ENCODE peak calls at places on chromosome 22, in nine cellular contexts. Q, S, R, V, P, D, Y, W and H are unnamed samples.

GRCh38 chr22:38843716-38844660 is at the start of gene NPTXR:
- DNase-seq in Q (peak), S (no peak), R (no peak), V (peak), P (no peak), D (no peak), Y (no peak), W (no peak), H (no peak)

GRCh38 chr22:38948181-38948940 is 9.0 kb upstream of the APOBEC3A start:
- DNase-seq in Q (no peak), S (peak), R (no peak), V (no peak), P (no peak), D (no peak), Y (no peak), W (no peak), H (no peak)

GRCh38 chr22:45212306-45212709 is 28.4 kb downstream of the KIAA0930 start:
- DNase-seq in Q (peak), S (peak), R (peak), V (peak), P (peak), D (peak), Y (peak), W (no peak), H (peak)

GRCh38 chr22:32354360-32355351 is 3.0 kb upstream of the RFPL3 start:
- DNase-seq in Q (no peak), S (no peak), R (peak), V (no peak), P (peak), D (no peak), Y (peak), W (no peak), H (peak)

GRCh38 chr22:35326854-35327562 is 27.3 kb downstream of the TOM1 start:
- DNase-seq in Q (no peak), S (no peak), R (no peak), V (no peak), P (no peak), D (no peak), Y (no peak), W (no peak), H (no peak)

GRCh38 chr22:28442264-28442950 is 237.2 kb downstream of the TTC28 start:
- DNase-seq in Q (peak), S (peak), R (no peak), V (peak), P (peak), D (peak), Y (peak), W (no peak), H (peak)

GRCh38 chr22:32204211-32204855 is 540 bp downstream of the RFPL2 start:
- DNase-seq in Q (no peak), S (no peak), R (no peak), V (no peak), P (peak), D (no peak), Y (no peak), W (no peak), H (no peak)

GRCh38 chr22:33853200-33854097 is 66.8 kb downstream of the LARGE1 start:
- DNase-seq in Q (peak), S (peak), R (no peak), V (peak), P (peak), D (peak), Y (peak), W (no peak), H (peak)

GRCh38 chr22:27842236-27842993 is 40.9 kb upstream of the MN1 start:
- DNase-seq in Q (no peak), S (no peak), R (no peak), V (no peak), P (no peak), D (no peak), Y (no peak), W (no peak), H (no peak)

GRCh38 chr22:28137036-28137435 is 218.0 kb upstream of the PITPNB start:
- DNase-seq in Q (no peak), S (no peak), R (no peak), V (no peak), P (no peak), D (no peak), Y (peak), W (no peak), H (peak)

GRCh38 chr22:44425356-44425755 is 72.7 kb downstream of the RTL6 start:
- DNase-seq in Q (no peak), S (no peak), R (peak), V (peak), P (peak), D (peak), Y (no peak), W (no peak), H (no peak)

GRCh38 chr22:30933457-30933856 is 35.1 kb downstream of the MORC2 start:
- DNase-seq in Q (no peak), S (no peak), R (no peak), V (no peak), P (no peak), D (no peak), Y (no peak), W (no peak), H (no peak)

GRCh38 chr22:26592368-26593015 is 2.6 kb upstream of the TPST2 start:
- DNase-seq in Q (no peak), S (no peak), R (no peak), V (no peak), P (no peak), D (no peak), Y (peak), W (no peak), H (no peak)

GRCh38 chr22:38142606-38143005 is 32.1 kb upstream of the BAIAP2L2 start:
- DNase-seq in Q (no peak), S (no peak), R (no peak), V (no peak), P (no peak), D (peak), Y (no peak), W (no peak), H (no peak)

GRCh38 chr22:32847067-32847491 is 45.6 kb downstream of the TIMP3 start:
- DNase-seq in Q (no peak), S (no peak), R (no peak), V (no peak), P (peak), D (no peak), Y (peak), W (no peak), H (peak)

GRCh38 chr22:39216143-39216490 is 28.7 kb downstream of the PDGFB start:
- DNase-seq in Q (no peak), S (peak), R (no peak), V (peak), P (no peak), D (peak), Y (no peak), W (no peak), H (no peak)

GRCh38 chr22:37330200-37331033 is 48.1 kb downstream of the CYTH4 start:
- DNase-seq in Q (no peak), S (peak), R (peak), V (no peak), P (peak), D (peak), Y (peak), W (no peak), H (peak)

GRCh38 chr22:17120281-17120680 is 879 bp downstream of the TMEM121B start:
- DNase-seq in Q (peak), S (no peak), R (no peak), V (peak), P (peak), D (peak), Y (no peak), W (no peak), H (peak)

GRCh38 chr22:23608583-23608982 is 23.5 kb downstream of the DRICH1 start:
- DNase-seq in Q (no peak), S (no peak), R (no peak), V (no peak), P (peak), D (no peak), Y (no peak), W (no peak), H (peak)

GRCh38 chr22:42704896-42705295 is 15.8 kb downstream of the A4GALT start:
- DNase-seq in Q (no peak), S (no peak), R (no peak), V (no peak), P (no peak), D (no peak), Y (no peak), W (no peak), H (no peak)

GRCh38 chr22:39984006-39984405 is 10.7 kb upstream of the FAM83F start:
- DNase-seq in Q (no peak), S (no peak), R (no peak), V (no peak), P (peak), D (peak), Y (peak), W (no peak), H (peak)

GRCh38 chr22:36641902-36642640 is 61.5 kb downstream of the CACNG2 start:
- DNase-seq in Q (no peak), S (no peak), R (no peak), V (no peak), P (peak), D (no peak), Y (peak), W (peak), H (peak)

GRCh38 chr22:44540756-44541670 is 43.0 kb upstream of the RTL6 start:
- DNase-seq in Q (no peak), S (no peak), R (no peak), V (peak), P (no peak), D (peak), Y (no peak), W (no peak), H (no peak)

DNA sequence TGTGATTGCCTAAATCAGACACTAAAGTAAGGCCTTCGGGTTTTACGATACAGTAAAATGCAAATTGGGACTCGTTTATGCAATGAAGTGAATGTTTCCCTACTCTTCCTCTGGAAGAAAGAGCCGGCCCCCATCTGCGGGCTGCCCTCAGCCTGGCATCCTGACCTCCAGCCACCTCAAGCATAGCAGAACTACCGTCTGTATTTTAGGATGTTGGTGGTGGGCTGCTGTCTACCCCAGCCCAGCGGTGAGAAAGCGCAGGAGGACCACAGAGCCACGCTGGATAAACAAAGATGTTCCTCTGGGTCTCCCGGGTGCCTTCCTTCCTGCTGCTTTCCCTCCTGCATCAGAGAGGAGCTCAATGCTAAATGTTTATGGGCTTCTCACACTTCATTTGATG is 287.6 kb downstream of the BRD1 start:
- DNase-seq in Q (no peak), S (no peak), R (no peak), V (peak), P (no peak), D (peak), Y (no peak), W (no peak), H (no peak)
- TF ChIP-seq CTCF in Q (no peak), S (no peak), R (no peak), V (no peak), P (no peak), D (no peak), Y (no peak), W (no peak), H (no peak)

DNA sequence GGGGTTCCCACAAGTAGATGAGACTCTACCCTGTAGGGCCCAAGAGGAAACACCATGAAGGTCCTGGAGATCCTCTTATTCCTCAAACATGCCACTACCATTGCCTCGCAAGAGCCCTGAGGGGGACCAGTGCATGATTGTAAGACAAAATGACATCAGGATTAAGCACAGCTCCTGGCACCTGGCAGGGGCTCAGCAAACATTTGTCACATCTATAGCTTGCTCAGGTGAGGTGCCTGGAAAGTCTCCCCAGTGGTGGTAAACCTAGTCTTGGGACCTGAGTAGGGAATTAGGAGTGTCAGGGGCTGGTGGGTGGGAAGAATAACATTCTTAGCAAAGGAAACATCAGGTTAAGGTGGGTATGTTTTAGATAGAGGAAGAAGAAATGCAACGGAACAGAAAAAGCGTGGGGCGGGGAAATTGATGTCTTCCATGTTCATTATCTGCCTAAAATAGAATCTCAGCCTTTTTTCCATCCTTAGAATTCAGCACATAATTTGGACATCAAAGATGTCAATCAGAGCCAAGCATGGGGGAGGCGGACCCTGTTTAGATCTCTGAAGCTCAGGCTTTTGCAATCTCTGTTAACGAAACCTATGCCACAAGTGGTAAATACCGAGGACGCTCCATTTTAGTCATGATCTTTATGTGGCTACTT is 925 bp downstream of the YPEL1 start:
- DNase-seq in Q (no peak), S (no peak), R (no peak), V (no peak), P (no peak), D (no peak), Y (no peak), W (no peak), H (no peak)
- H3K4me3 ChIP-seq in Q (peak), S (peak), R (peak), V (peak), P (peak), D (peak), Y (peak), W (peak), H (peak)

GRCh38 chr22:29524440-29525191 is 28.9 kb downstream of the THOC5 start:
- DNase-seq in Q (no peak), S (no peak), R (no peak), V (no peak), P (peak), D (no peak), Y (peak), W (peak), H (peak)
- TF ChIP-seq CTCF in Q (peak), S (no peak), R (peak), V (no peak), P (peak), D (peak), Y (peak), W (no peak), H (peak)

DNA sequence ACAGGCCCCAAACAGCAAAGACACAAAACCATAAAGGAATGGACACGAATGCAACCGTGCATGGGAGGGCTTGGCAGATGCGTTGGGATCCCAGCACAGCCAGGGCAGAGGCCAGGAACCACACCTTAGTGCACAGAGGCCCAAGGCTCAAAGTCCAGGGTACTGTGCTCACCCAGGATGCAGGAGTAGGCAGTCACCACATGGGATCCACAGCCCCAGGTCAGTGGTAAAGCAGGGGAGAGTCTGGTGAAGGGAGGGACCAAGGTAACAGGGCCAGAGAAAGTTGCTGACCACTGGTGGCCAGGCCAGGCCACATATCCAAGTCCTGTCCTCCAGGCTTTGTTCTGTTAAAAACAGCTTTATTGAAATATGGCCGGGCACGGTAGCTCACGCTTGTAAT is 6.5 kb upstream of the CERK start:
- DNase-seq in Q (no peak), S (peak), R (no peak), V (no peak), P (no peak), D (no peak), Y (no peak), W (no peak), H (no peak)
- H3K4me3 ChIP-seq in Q (no peak), S (no peak), R (no peak), V (no peak), P (no peak), D (no peak), Y (no peak), W (no peak), H (no peak)

GRCh38 chr22:19705181-19705934 is 8.9 kb upstream of the SEPTIN5 start:
- DNase-seq in Q (no peak), S (no peak), R (no peak), V (no peak), P (no peak), D (peak), Y (no peak), W (no peak), H (no peak)
- TF ChIP-seq CTCF in Q (no peak), S (no peak), R (no peak), V (no peak), P (no peak), D (no peak), Y (no peak), W (no peak), H (peak)